ENCODE peak calls at places on chromosomes 7 and 10, in nine cellular contexts. T, P, B, U, H, M, A, X and Z are unnamed samples. For H3K4me1, the result is how much of the 10 kb centered on the place peaks cover.

GRCh38 chr10:115417585-115418265 is 324.6 kb downstream of the ATRNL1 start:
- DNase-seq in A (peak), H (peak), M (no peak), U (peak), X (no peak), T (peak), P (peak), B (peak), Z (no peak)

GRCh38 chr10:43138757-43139241 is 554 bp downstream of the CSGALNACT2 start:
- DNase-seq in U (no peak), B (peak), T (no peak), A (no peak), P (peak), M (no peak), H (peak), X (no peak), Z (no peak)

GRCh38 chr10:27779462-27779861 is 33.8 kb upstream of the MKX start:
- DNase-seq in A (no peak), P (no peak), T (no peak), B (no peak), M (no peak), X (no peak), H (no peak), U (no peak), Z (no peak)

GRCh38 chr10:71939861-71940474 is 24.2 kb upstream of the CHST3 start:
- DNase-seq in X (no peak), B (no peak), U (no peak), P (no peak), M (no peak), T (no peak), A (no peak), H (no peak), Z (no peak)

GRCh38 chr7:47670738-47671137 is 88.8 kb upstream of the TNS3 start:
- DNase-seq in U (no peak), A (no peak), X (no peak), B (no peak), P (peak), T (no peak), H (no peak), M (no peak), Z (no peak)

GRCh38 chr7:4136036-4136435 is 546.1 kb upstream of the FOXK1 start:
- DNase-seq in H (no peak), T (peak), M (no peak), P (no peak), X (peak), B (no peak), A (no peak), U (no peak), Z (no peak)

GRCh38 chr7:22452142-22452763 is 47.7 kb downstream of the STEAP1B start:
- DNase-seq in H (peak), B (peak), A (peak), P (peak), X (peak), U (peak), M (peak), T (no peak), Z (no peak)

GRCh38 chr10:131475803-131476202 is 164.3 kb upstream of the TCERG1L start:
- DNase-seq in U (no peak), X (no peak), B (no peak), P (no peak), H (no peak), A (no peak), M (no peak), T (no peak), Z (no peak)

GRCh38 chr7:30799206-30799975 is 28.2 kb downstream of the MINDY4 start:
- DNase-seq in P (no peak), T (peak), B (no peak), A (no peak), X (no peak), H (no peak), M (no peak), U (peak), Z (peak)

GRCh38 chr7:100017875-100018274 is 2.5 kb downstream of the ZKSCAN1 start:
- DNase-seq in P (no peak), U (no peak), A (no peak), H (no peak), M (no peak), X (no peak), T (no peak), B (no peak), Z (no peak)

GRCh38 chr10:29411666-29412335 is 122.9 kb downstream of the LYZL1 start:
- DNase-seq in U (no peak), H (no peak), B (no peak), T (no peak), A (no peak), X (no peak), M (no peak), P (no peak), Z (no peak)

GRCh38 chr7:98613601-98614425 is 3.3 kb upstream of the NPTX2 start:
- DNase-seq in X (no peak), U (no peak), P (no peak), B (no peak), A (no peak), H (no peak), T (no peak), M (no peak), Z (no peak)

GRCh38 chr7:50953820-50954219 is 171.1 kb upstream of the GRB10 start:
- DNase-seq in T (no peak), X (no peak), P (no peak), U (no peak), B (no peak), A (peak), H (no peak), M (no peak), Z (no peak)

GRCh38 chr10:4488924-4489323 is 337.1 kb upstream of the AKR1E2 start:
- DNase-seq in X (no peak), P (no peak), A (no peak), T (no peak), B (no peak), H (no peak), M (no peak), U (no peak), Z (no peak)

GRCh38 chr7:3179456-3179855 is 121.6 kb upstream of the SDK1 start:
- DNase-seq in X (no peak), T (no peak), A (peak), B (no peak), P (no peak), M (no peak), H (no peak), U (no peak), Z (no peak)

GRCh38 chr7:33212144-33212543 is 82.8 kb downstream of the BBS9 start:
- DNase-seq in M (no peak), U (no peak), P (no peak), X (no peak), T (no peak), H (no peak), A (no peak), B (no peak), Z (no peak)

GRCh38 chr10:102714621-102715455 is at the start of gene SFXN2:
- DNase-seq in B (no peak), A (no peak), P (peak), M (peak), T (no peak), U (no peak), H (no peak), X (no peak), Z (no peak)

GRCh38 chr7:25208525-25209221 is 19.6 kb downstream of the NPVF start:
- DNase-seq in B (no peak), H (no peak), U (no peak), M (no peak), T (no peak), A (no peak), P (no peak), X (no peak), Z (no peak)

GRCh38 chr7:33909312-33909711 is 4.0 kb downstream of the BMPER start:
- DNase-seq in B (no peak), H (no peak), U (no peak), X (no peak), P (no peak), M (no peak), T (no peak), A (no peak), Z (no peak)

GRCh38 chr7:512541-513311 is 6.9 kb downstream of the PDGFA start:
- DNase-seq in X (no peak), P (peak), M (peak), U (no peak), H (no peak), B (no peak), T (no peak), A (no peak), Z (no peak)

GRCh38 chr7:39615350-39615975 is 7.9 kb upstream of the RALA start:
- DNase-seq in M (no peak), A (no peak), H (no peak), T (no peak), U (no peak), X (no peak), P (no peak), B (no peak), Z (no peak)

GRCh38 chr10:127863231-127863825 is 29.4 kb downstream of the CLRN3 start:
- DNase-seq in A (no peak), U (no peak), X (no peak), M (no peak), P (no peak), B (no peak), H (no peak), T (no peak), Z (no peak)

GRCh38 chr10:95266674-95267095 is 24.1 kb downstream of the PDLIM1 start:
- DNase-seq in X (no peak), P (no peak), H (peak), T (no peak), A (peak), B (peak), M (no peak), U (no peak), Z (no peak)

GRCh38 chr7:17075601-17076000 is 193.8 kb upstream of the AGR3 start:
- DNase-seq in P (no peak), A (no peak), U (no peak), X (no peak), M (no peak), B (no peak), T (no peak), H (no peak), Z (no peak)

GRCh38 chr10:11272915-11273389 is 255.3 kb downstream of the CELF2 start:
- DNase-seq in P (no peak), B (no peak), H (no peak), A (no peak), T (no peak), X (no peak), M (no peak), U (no peak), Z (no peak)

GRCh38 chr7:49166441-49166840 is 242.1 kb downstream of the CDC14C start:
- DNase-seq in A (no peak), U (peak), X (no peak), M (no peak), P (no peak), B (no peak), H (peak), T (no peak), Z (no peak)

GRCh38 chr10:17425584-17426262 is 28.7 kb downstream of the ST8SIA6 start:
- DNase-seq in M (no peak), A (no peak), T (no peak), X (no peak), P (no peak), H (no peak), U (peak), B (no peak), Z (no peak)

GRCh38 chr7:121954803-121955202 is 81.8 kb downstream of the PTPRZ1 start:
- DNase-seq in B (no peak), H (no peak), U (no peak), A (no peak), X (no peak), T (no peak), M (no peak), P (no peak), Z (no peak)

GRCh38 chr7:91443862-91444261 is 179.6 kb downstream of the FZD1 start:
- DNase-seq in M (no peak), X (no peak), B (no peak), P (no peak), H (no peak), T (no peak), A (no peak), U (no peak), Z (no peak)

GRCh38 chr7:135208417-135208793 is 2.9 kb downstream of the WDR91 start:
- DNase-seq in M (no peak), P (no peak), X (no peak), H (no peak), B (no peak), T (no peak), A (no peak), U (no peak), Z (no peak)

GRCh38 chr7:16564909-16565426 is 38.3 kb downstream of the LRRC72 start:
- DNase-seq in T (no peak), M (no peak), U (no peak), A (peak), P (no peak), B (peak), H (peak), X (no peak), Z (no peak)

GRCh38 chr10:505459-505858 is 184.0 kb downstream of the DIP2C start:
- DNase-seq in M (no peak), A (no peak), T (peak), X (peak), H (no peak), U (no peak), B (no peak), P (no peak), Z (no peak)

GRCh38 chr7:979886-980571 is 3.0 kb upstream of the CYP2W1 start:
- DNase-seq in T (no peak), X (no peak), B (no peak), H (peak), A (no peak), P (no peak), U (no peak), M (no peak), Z (no peak)

GRCh38 chr10:33114451-33114944 is 156.5 kb upstream of the ITGB1 start:
- DNase-seq in X (no peak), B (no peak), U (no peak), A (no peak), H (no peak), M (no peak), T (no peak), P (no peak), Z (no peak)

GRCh38 chr10:61989995-61990760 is 88.7 kb downstream of the ARID5B start:
- DNase-seq in A (no peak), M (no peak), T (no peak), H (no peak), U (no peak), P (no peak), B (no peak), X (no peak), Z (no peak)

GRCh38 chr10:61987951-61988379 is 86.5 kb downstream of the ARID5B start:
- DNase-seq in U (no peak), M (no peak), T (no peak), H (no peak), X (no peak), A (no peak), B (no peak), P (no peak), Z (no peak)

GRCh38 chr10:61992683-61993629 is 91.5 kb downstream of the ARID5B start:
- DNase-seq in U (no peak), B (no peak), A (no peak), H (peak), X (no peak), M (peak), P (peak), T (peak), Z (peak)

GRCh38 chr10:61992059-61992460 is 90.6 kb downstream of the ARID5B start:
- DNase-seq in B (no peak), U (no peak), T (no peak), P (no peak), A (no peak), X (no peak), H (no peak), M (peak), Z (no peak)

GRCh38 chr10:61990761-61991135 is 89.2 kb downstream of the ARID5B start:
- DNase-seq in X (no peak), M (no peak), A (no peak), B (no peak), U (no peak), H (no peak), T (no peak), P (no peak), Z (no peak)
- H3K4me1 ChIP-seq in X (under half), M (half or more), A (under half), B (under half), U (under half), H (under half), T (half or more), P (half or more), Z (half or more)

GRCh38 chr10:117740088-117740487 is 197.5 kb downstream of the EMX2 start:
- DNase-seq in H (no peak), M (no peak), A (no peak), B (no peak), X (no peak), P (no peak), U (no peak), T (no peak), Z (no peak)

GRCh38 chr10:117736655-117737054 is 194.1 kb downstream of the EMX2 start:
- DNase-seq in B (peak), P (no peak), U (no peak), X (no peak), T (no peak), M (no peak), A (peak), H (no peak), Z (no peak)

GRCh38 chr10:117729156-117729555 is 186.6 kb downstream of the EMX2 start:
- DNase-seq in A (no peak), X (no peak), T (no peak), U (no peak), B (no peak), M (no peak), H (no peak), P (no peak), Z (no peak)

GRCh38 chr10:117740696-117741222 is 198.2 kb downstream of the EMX2 start:
- DNase-seq in A (no peak), U (no peak), B (no peak), P (no peak), T (no peak), H (no peak), M (no peak), X (no peak), Z (no peak)

DNA sequence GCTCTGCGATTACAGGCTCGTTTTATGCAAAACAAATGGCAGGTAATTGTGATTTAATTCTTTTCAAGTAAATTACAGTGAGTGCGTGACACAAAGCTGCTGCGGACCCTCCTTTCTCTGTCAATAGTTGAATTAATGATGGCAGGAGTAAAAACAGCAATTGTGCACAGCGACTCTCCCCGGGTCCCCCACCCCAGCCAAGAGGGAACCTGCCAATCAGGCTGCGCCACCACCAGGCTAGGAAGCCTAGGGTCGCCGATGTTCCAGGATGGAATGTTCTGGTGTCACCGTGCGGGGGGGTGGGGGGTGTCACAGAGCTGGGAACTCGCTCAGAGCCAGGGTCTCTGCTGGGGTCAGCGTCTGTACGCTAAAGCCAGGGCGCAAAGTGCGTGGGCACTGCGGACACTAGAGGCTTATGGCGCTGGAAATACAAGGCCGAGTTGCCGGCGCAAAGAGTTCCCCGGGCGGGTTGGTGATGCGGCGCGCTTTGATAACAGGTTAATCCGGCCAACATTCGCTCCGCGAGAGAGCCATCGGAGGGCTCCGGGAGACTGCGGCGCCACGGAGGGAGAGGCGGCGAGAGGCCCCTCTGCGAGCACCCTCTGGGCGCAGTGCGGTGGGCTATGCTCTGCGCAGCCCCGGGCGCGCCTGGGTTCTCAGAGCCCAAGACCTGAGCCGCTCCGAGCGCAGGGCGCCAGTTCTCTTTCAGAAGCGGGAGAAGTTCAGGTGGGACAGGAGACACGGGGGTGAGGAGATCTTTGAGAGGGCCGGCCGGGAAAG is 192.3 kb downstream of the EMX2 start:
- DNase-seq in P (no peak), U (peak), M (no peak), A (no peak), T (no peak), H (no peak), X (no peak), B (no peak), Z (no peak)
- TF ChIP-seq EP300 in P (no peak), U (no peak), M (no peak), A (no peak), T (no peak), H (no peak), X (no peak), B (no peak), Z (no peak)

GRCh38 chr7:143392875-143393266 is 11.7 kb downstream of the ZYX start:
- DNase-seq in A (no peak), H (no peak), B (no peak), M (no peak), T (no peak), P (no peak), X (no peak), U (no peak), Z (no peak)
- H3K4me1 ChIP-seq in A (half or more), H (under half), B (under half), M (half or more), T (half or more), P (under half), X (under half), U (under half), Z (under half)

GRCh38 chr10:77287647-77288120 is 349.9 kb downstream of the KCNMA1 start:
- DNase-seq in B (no peak), H (no peak), M (no peak), A (no peak), P (no peak), U (no peak), T (peak), X (no peak), Z (no peak)
- TF ChIP-seq EP300 in B (no peak), H (no peak), M (no peak), A (no peak), P (no peak), U (no peak), T (peak), X (no peak), Z (no peak)

DNA sequence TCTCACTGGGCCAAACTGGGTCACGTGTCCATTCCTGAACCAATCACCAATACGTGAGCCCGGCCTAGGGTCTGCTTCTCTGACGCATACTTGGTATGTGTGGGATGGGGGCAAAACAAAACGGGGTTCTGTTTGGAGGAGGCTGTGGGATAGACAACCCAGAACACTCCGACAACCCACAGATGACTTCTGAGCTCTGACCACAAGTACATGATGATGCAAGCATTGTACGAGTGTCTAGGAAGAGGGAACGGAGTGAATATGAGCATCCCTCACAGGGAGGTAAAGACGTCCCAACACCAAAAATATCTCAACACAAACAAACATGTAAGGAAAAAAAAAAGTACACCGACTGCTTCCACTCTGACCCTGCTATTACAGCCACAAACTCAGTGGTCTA is 5.6 kb downstream of the DAGLB start:
- DNase-seq in H (no peak), T (no peak), U (no peak), X (no peak), A (no peak), M (no peak), B (no peak), P (no peak), Z (no peak)
- H3K4me1 ChIP-seq in H (under half), T (under half), U (under half), X (under half), A (under half), M (under half), B (under half), P (under half), Z (under half)

GRCh38 chr7:138519061-138519798 is 59.2 kb downstream of the TRIM24 start:
- DNase-seq in B (no peak), P (no peak), X (no peak), H (no peak), U (no peak), A (no peak), M (no peak), T (no peak), Z (no peak)
- TF ChIP-seq EP300 in B (no peak), P (no peak), X (no peak), H (no peak), U (no peak), A (no peak), M (no peak), T (no peak), Z (no peak)

GRCh38 chr10:61959814-61960213 is 58.3 kb downstream of the ARID5B start:
- DNase-seq in H (no peak), T (no peak), B (no peak), M (no peak), U (no peak), X (no peak), A (no peak), P (no peak), Z (no peak)

GRCh38 chr10:61958793-61959192 is 57.3 kb downstream of the ARID5B start:
- DNase-seq in X (no peak), B (no peak), U (no peak), T (no peak), P (no peak), A (no peak), M (no peak), H (no peak), Z (no peak)

GRCh38 chr10:61961278-61961677 is 59.8 kb downstream of the ARID5B start:
- DNase-seq in X (no peak), U (no peak), H (no peak), T (no peak), A (no peak), M (no peak), P (no peak), B (no peak), Z (no peak)

GRCh38 chr10:61958311-61958710 is 56.8 kb downstream of the ARID5B start:
- DNase-seq in P (no peak), X (no peak), T (no peak), B (no peak), U (no peak), M (no peak), H (no peak), A (no peak), Z (no peak)

GRCh38 chr10:61960396-61961120 is 59.1 kb downstream of the ARID5B start:
- DNase-seq in X (no peak), U (no peak), P (no peak), B (no peak), M (no peak), T (no peak), A (no peak), H (no peak), Z (no peak)
- H3K4me1 ChIP-seq in X (under half), U (under half), P (under half), B (under half), M (under half), T (under half), A (under half), H (under half), Z (under half)